ENCODE peak calls at places on chromosomes 11 and 22, in eight cellular contexts. One of them, this sample, is unnamed.

GRCh38 chr11:90120191-90120590 is 14.3 kb upstream of the NAALAD2 start:
- DNase-seq in upper lobe of right lung: no peak
- DNase-seq in epithelial cell of proximal tubule: no peak
- DNase-seq in AG09309: no peak
- DNase-seq in spleen: no peak
- DNase-seq in astrocyte of the spinal cord: no peak
- DNase-seq in fibroblast of mammary gland: no peak
- DNase-seq in AG04449: no peak
- DNase-seq in this sample: no peak

GRCh38 chr11:128579790-128580504 is 7.4 kb downstream of the ETS1 start:
- DNase-seq in epithelial cell of proximal tubule: peak; percentile 46
- DNase-seq in fibroblast of mammary gland: peak; percentile 67
- DNase-seq in astrocyte of the spinal cord: no peak
- DNase-seq in AG09309: no peak
- DNase-seq in upper lobe of right lung: no peak
- DNase-seq in AG04449: no peak
- DNase-seq in spleen: no peak
- DNase-seq in this sample: no peak

GRCh38 chr11:104997288-104997687 is 25.7 kb downstream of the CASP5 start:
- DNase-seq in astrocyte of the spinal cord: no peak
- DNase-seq in spleen: no peak
- DNase-seq in fibroblast of mammary gland: peak; percentile 5
- DNase-seq in AG09309: no peak
- DNase-seq in epithelial cell of proximal tubule: no peak
- DNase-seq in AG04449: no peak
- DNase-seq in upper lobe of right lung: no peak
- DNase-seq in this sample: no peak

GRCh38 chr11:92329644-92330043 is 105.0 kb downstream of the FAT3 start:
- DNase-seq in upper lobe of right lung: no peak
- DNase-seq in spleen: no peak
- DNase-seq in fibroblast of mammary gland: peak; percentile 34
- DNase-seq in astrocyte of the spinal cord: peak; percentile 68
- DNase-seq in AG04449: no peak
- DNase-seq in AG09309: peak; percentile 43
- DNase-seq in epithelial cell of proximal tubule: no peak
- DNase-seq in this sample: no peak

GRCh38 chr11:47766363-47767227 is 546 bp downstream of the FNBP4 start:
- DNase-seq in epithelial cell of proximal tubule: no peak
- DNase-seq in upper lobe of right lung: peak; percentile 82
- DNase-seq in fibroblast of mammary gland: peak; percentile 65
- DNase-seq in astrocyte of the spinal cord: peak; percentile 69
- DNase-seq in AG09309: no peak
- DNase-seq in spleen: peak; percentile 93
- DNase-seq in AG04449: no peak
- DNase-seq in this sample: no peak

GRCh38 chr11:57308426-57309060 is 16.2 kb downstream of the TNKS1BP1 start:
- DNase-seq in epithelial cell of proximal tubule: no peak
- DNase-seq in spleen: peak; percentile 65
- DNase-seq in AG09309: no peak
- DNase-seq in upper lobe of right lung: peak; percentile 48
- DNase-seq in fibroblast of mammary gland: no peak
- DNase-seq in AG04449: no peak
- DNase-seq in astrocyte of the spinal cord: no peak
- DNase-seq in this sample: no peak

GRCh38 chr11:22583963-22584492 is 41.6 kb downstream of the FANCF start:
- DNase-seq in epithelial cell of proximal tubule: no peak
- DNase-seq in astrocyte of the spinal cord: no peak
- DNase-seq in upper lobe of right lung: no peak
- DNase-seq in fibroblast of mammary gland: no peak
- DNase-seq in spleen: no peak
- DNase-seq in AG09309: no peak
- DNase-seq in AG04449: no peak
- DNase-seq in this sample: no peak

GRCh38 chr11:111413849-111414248 is 34.8 kb upstream of the POU2AF1 start:
- DNase-seq in spleen: no peak
- DNase-seq in epithelial cell of proximal tubule: no peak
- DNase-seq in AG04449: no peak
- DNase-seq in upper lobe of right lung: no peak
- DNase-seq in fibroblast of mammary gland: no peak
- DNase-seq in astrocyte of the spinal cord: no peak
- DNase-seq in AG09309: no peak
- DNase-seq in this sample: no peak

GRCh38 chr11:62980133-62980760 is 4.5 kb downstream of the SLC22A6 start:
- DNase-seq in epithelial cell of proximal tubule: no peak
- DNase-seq in fibroblast of mammary gland: peak; percentile 2
- DNase-seq in AG09309: no peak
- DNase-seq in AG04449: no peak
- DNase-seq in upper lobe of right lung: no peak
- DNase-seq in spleen: no peak
- DNase-seq in astrocyte of the spinal cord: no peak
- DNase-seq in this sample: no peak

DNA sequence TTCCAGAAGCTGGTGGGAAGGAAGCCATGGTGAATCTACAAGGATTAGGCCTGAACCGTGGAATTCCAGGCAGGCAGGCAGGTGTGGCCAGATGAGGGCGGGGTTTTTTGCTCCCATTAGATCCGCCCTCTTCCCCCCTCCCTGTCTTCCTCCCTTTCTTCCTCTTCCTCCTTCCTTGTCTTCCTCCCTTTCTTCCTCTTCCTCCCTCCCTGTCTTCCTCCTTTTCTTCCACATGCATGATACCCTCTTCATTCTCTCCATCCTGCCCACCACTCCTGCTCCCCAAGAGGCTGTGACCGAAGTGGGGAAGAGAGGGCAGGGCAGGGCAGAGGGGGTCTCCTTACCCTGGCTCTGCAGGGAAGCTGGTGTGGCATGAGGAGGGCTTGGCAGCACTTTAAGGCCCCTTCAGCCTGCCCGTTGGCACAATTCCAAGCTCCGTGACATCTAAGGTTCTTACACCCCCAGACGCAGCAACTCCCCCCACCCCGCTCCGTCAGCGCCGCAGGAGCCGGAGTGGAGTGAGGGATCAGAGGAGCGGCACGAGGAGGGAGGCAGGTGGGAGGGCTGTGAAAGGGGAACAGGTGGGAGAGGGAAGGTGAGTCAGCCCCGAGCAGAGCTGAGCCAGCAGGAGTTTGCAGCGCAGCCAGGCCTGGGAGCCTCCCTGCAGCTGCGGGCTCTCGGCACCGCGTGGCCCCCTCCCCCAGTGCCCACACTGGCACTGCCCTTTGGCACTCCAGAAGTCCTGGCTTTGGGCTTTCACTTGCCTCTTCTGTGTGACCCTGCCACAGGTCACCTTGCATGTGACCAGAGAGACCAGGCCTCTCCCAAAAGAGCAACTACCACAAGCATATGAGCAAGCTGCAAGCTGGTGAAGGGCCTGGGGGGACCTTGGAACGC is 32.1 kb downstream of the KCNJ4 start:
- DNase-seq in astrocyte of the spinal cord: no peak
- DNase-seq in upper lobe of right lung: no peak
- DNase-seq in epithelial cell of proximal tubule: no peak
- DNase-seq in fibroblast of mammary gland: no peak
- DNase-seq in spleen: no peak
- DNase-seq in AG09309: no peak
- DNase-seq in AG04449: no peak
- DNase-seq in this sample: no peak
- H3K4me3 ChIP-seq in astrocyte of the spinal cord: no peak overlapping the region
- H3K4me3 ChIP-seq in upper lobe of right lung: no peak overlapping the region
- H3K4me3 ChIP-seq in epithelial cell of proximal tubule: no peak overlapping the region
- H3K4me3 ChIP-seq in fibroblast of mammary gland: no peak overlapping the region
- H3K4me3 ChIP-seq in spleen: no peak overlapping the region
- H3K4me3 ChIP-seq in AG09309: no peak overlapping the region
- H3K4me3 ChIP-seq in AG04449: no peak overlapping the region
- H3K4me3 ChIP-seq in this sample: no peak overlapping the region

DNA sequence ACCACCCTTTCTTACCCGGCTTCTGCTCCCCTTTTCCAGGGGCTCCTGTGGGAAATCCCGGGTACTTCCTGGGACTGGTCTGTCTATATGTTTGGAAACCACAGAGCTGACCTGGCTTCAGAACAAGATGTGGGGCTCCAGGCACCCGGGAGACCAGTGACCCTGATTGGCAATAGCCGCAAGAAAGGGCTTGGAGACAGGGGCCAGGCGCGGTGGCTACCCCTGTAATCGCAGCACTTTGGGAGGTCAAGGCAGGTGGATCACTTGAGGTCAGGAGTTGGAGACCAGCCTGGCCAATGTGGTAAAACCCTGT is 3.2 kb upstream of the NEAT1 start:
- DNase-seq in upper lobe of right lung: peak; percentile 70
- DNase-seq in spleen: peak; percentile 85
- DNase-seq in AG04449: no peak
- DNase-seq in fibroblast of mammary gland: no peak
- DNase-seq in epithelial cell of proximal tubule: no peak
- DNase-seq in astrocyte of the spinal cord: no peak
- DNase-seq in AG09309: no peak
- DNase-seq in this sample: no peak
- TF ChIP-seq CTCF in upper lobe of right lung: no peak
- TF ChIP-seq CTCF in spleen: no peak
- TF ChIP-seq CTCF in AG04449: no peak
- TF ChIP-seq CTCF in fibroblast of mammary gland: no peak
- TF ChIP-seq CTCF in epithelial cell of proximal tubule: no peak
- TF ChIP-seq CTCF in astrocyte of the spinal cord: no peak
- TF ChIP-seq CTCF in AG09309: no peak
- TF ChIP-seq CTCF in this sample: no peak

GRCh38 chr11:130388607-130389205 is 39.7 kb downstream of the ADAMTS8 start:
- DNase-seq in spleen: no peak
- DNase-seq in fibroblast of mammary gland: no peak
- DNase-seq in AG04449: no peak
- DNase-seq in AG09309: no peak
- DNase-seq in upper lobe of right lung: no peak
- DNase-seq in astrocyte of the spinal cord: no peak
- DNase-seq in epithelial cell of proximal tubule: no peak
- DNase-seq in this sample: no peak

GRCh38 chr11:130390071-130390758 is 38.2 kb downstream of the ADAMTS8 start:
- DNase-seq in upper lobe of right lung: no peak
- DNase-seq in astrocyte of the spinal cord: peak; percentile 81
- DNase-seq in spleen: no peak
- DNase-seq in AG04449: no peak
- DNase-seq in epithelial cell of proximal tubule: peak; percentile 27
- DNase-seq in AG09309: no peak
- DNase-seq in fibroblast of mammary gland: peak; percentile 81
- DNase-seq in this sample: no peak

GRCh38 chr11:130396965-130397364 is 31.4 kb downstream of the ADAMTS8 start:
- DNase-seq in AG04449: no peak
- DNase-seq in fibroblast of mammary gland: no peak
- DNase-seq in epithelial cell of proximal tubule: no peak
- DNase-seq in AG09309: no peak
- DNase-seq in spleen: no peak
- DNase-seq in upper lobe of right lung: no peak
- DNase-seq in astrocyte of the spinal cord: no peak
- DNase-seq in this sample: no peak

GRCh38 chr11:130389315-130389935 is 39.0 kb downstream of the ADAMTS8 start:
- DNase-seq in fibroblast of mammary gland: no peak
- DNase-seq in spleen: peak; percentile 77
- DNase-seq in AG04449: no peak
- DNase-seq in AG09309: no peak
- DNase-seq in upper lobe of right lung: no peak
- DNase-seq in epithelial cell of proximal tubule: no peak
- DNase-seq in astrocyte of the spinal cord: no peak
- DNase-seq in this sample: no peak

DNA sequence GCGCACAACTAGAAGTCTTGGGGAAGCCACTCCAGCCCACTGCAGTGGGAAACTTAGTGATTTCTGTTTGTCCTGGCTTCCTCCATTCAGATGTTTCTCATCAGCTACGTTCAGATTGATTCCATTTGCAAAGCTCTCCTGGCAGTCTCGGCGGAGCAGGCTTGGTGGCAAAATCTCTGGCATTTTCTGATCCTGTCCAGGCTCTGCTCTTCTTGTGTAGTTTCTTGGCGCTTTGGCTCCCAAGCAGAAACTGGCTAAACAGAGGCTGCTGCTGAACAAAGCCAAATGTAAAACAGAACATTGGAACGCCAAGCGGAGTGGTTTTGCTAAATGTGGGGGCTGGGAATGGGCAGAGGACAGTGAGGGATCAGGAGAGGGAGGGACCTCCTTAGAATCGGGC is 36.7 kb downstream of the ADAMTS8 start:
- DNase-seq in spleen: no peak
- DNase-seq in AG09309: no peak
- DNase-seq in astrocyte of the spinal cord: no peak
- DNase-seq in fibroblast of mammary gland: no peak
- DNase-seq in epithelial cell of proximal tubule: no peak
- DNase-seq in AG04449: no peak
- DNase-seq in upper lobe of right lung: no peak
- DNase-seq in this sample: no peak
- H3K4me3 ChIP-seq in spleen: no peak overlapping the region
- H3K4me3 ChIP-seq in AG09309: no peak overlapping the region
- H3K4me3 ChIP-seq in astrocyte of the spinal cord: no peak overlapping the region
- H3K4me3 ChIP-seq in fibroblast of mammary gland: no peak overlapping the region
- H3K4me3 ChIP-seq in epithelial cell of proximal tubule: no peak overlapping the region
- H3K4me3 ChIP-seq in AG04449: no peak overlapping the region
- H3K4me3 ChIP-seq in upper lobe of right lung: no peak overlapping the region
- H3K4me3 ChIP-seq in this sample: no peak overlapping the region

DNA sequence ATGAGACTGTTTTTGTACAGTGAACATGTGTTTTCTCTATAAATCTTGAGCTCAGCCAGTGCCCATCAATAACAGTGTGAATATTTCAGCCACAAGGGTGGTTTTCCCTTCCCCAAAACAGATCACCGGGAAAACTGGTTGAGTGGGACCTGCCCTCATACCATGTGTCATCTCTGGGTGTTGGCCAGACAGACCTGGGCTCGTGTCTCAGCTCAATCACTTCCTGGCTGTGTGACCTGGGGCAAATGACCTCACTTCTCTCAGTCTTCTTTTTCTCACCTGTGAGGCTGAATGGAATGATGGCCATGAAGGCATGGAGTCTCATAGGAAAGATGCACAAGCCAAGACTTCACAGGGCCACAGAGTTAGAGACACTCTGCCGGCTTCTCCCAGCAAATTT is 74.7 kb downstream of the COMMD9 start:
- DNase-seq in spleen: no peak
- DNase-seq in astrocyte of the spinal cord: no peak
- DNase-seq in AG04449: no peak
- DNase-seq in upper lobe of right lung: no peak
- DNase-seq in AG09309: no peak
- DNase-seq in fibroblast of mammary gland: no peak
- DNase-seq in epithelial cell of proximal tubule: no peak
- DNase-seq in this sample: no peak
- TF ChIP-seq CTCF in spleen: no peak
- TF ChIP-seq CTCF in astrocyte of the spinal cord: no peak
- TF ChIP-seq CTCF in AG04449: no peak
- TF ChIP-seq CTCF in upper lobe of right lung: no peak
- TF ChIP-seq CTCF in AG09309: no peak
- TF ChIP-seq CTCF in fibroblast of mammary gland: no peak
- TF ChIP-seq CTCF in epithelial cell of proximal tubule: no peak
- TF ChIP-seq CTCF in this sample: no peak

GRCh38 chr11:2931771-2932738 is 2.8 kb upstream of the PHLDA2 start:
- DNase-seq in upper lobe of right lung: peak; percentile 65
- DNase-seq in AG09309: no peak
- DNase-seq in AG04449: no peak
- DNase-seq in astrocyte of the spinal cord: no peak
- DNase-seq in epithelial cell of proximal tubule: no peak
- DNase-seq in spleen: peak; percentile 65
- DNase-seq in fibroblast of mammary gland: no peak
- DNase-seq in this sample: no peak
- H3K4me3 ChIP-seq in upper lobe of right lung: no peak overlapping the region
- H3K4me3 ChIP-seq in AG09309: no peak overlapping the region
- H3K4me3 ChIP-seq in AG04449: no peak overlapping the region
- H3K4me3 ChIP-seq in astrocyte of the spinal cord: no peak overlapping the region
- H3K4me3 ChIP-seq in epithelial cell of proximal tubule: no peak overlapping the region
- H3K4me3 ChIP-seq in spleen: no peak overlapping the region
- H3K4me3 ChIP-seq in fibroblast of mammary gland: no peak overlapping the region
- H3K4me3 ChIP-seq in this sample: no peak overlapping the region

This sample was measured in kidney epithelial cell.